ENCODE peak calls at places on chromosomes 1 and 21, in five cellular contexts. One of them, this sample, is unnamed.

GRCh38 chr1:32351859-32352745 is 10.2 kb downstream of the FAM229A start:
- DNase-seq in endothelial cell: no peak
- DNase-seq in bronchial epithelial cell: no peak
- DNase-seq in astrocyte of the cerebellum: no peak
- DNase-seq in glutamatergic neuron: peak
- DNase-seq in this sample: no peak

GRCh38 chr1:27557596-27558340 is 46.2 kb downstream of the AHDC1 start:
- DNase-seq in astrocyte of the cerebellum: no peak
- DNase-seq in endothelial cell: no peak
- DNase-seq in bronchial epithelial cell: peak
- DNase-seq in glutamatergic neuron: no peak
- DNase-seq in this sample: peak

GRCh38 chr1:11885922-11886321 is 27.2 kb upstream of the NPPB start:
- DNase-seq in glutamatergic neuron: no peak
- DNase-seq in endothelial cell: no peak
- DNase-seq in bronchial epithelial cell: no peak
- DNase-seq in astrocyte of the cerebellum: no peak
- DNase-seq in this sample: no peak

GRCh38 chr1:61142726-61143500 is 60.6 kb downstream of the NFIA start:
- DNase-seq in glutamatergic neuron: no peak
- DNase-seq in bronchial epithelial cell: peak
- DNase-seq in astrocyte of the cerebellum: no peak
- DNase-seq in endothelial cell: no peak
- DNase-seq in this sample: no peak

GRCh38 chr21:19029816-19030215 is 626.2 kb upstream of the TMPRSS15 start:
- DNase-seq in astrocyte of the cerebellum: no peak
- DNase-seq in glutamatergic neuron: no peak
- DNase-seq in bronchial epithelial cell: no peak
- DNase-seq in endothelial cell: no peak
- DNase-seq in this sample: no peak

GRCh38 chr1:203624341-203624712 is 2.3 kb upstream of the ATP2B4 start:
- DNase-seq in astrocyte of the cerebellum: no peak
- DNase-seq in glutamatergic neuron: no peak
- DNase-seq in bronchial epithelial cell: no peak
- DNase-seq in endothelial cell: no peak
- DNase-seq in this sample: no peak

GRCh38 chr1:45827256-45827655 is 23.8 kb downstream of the MAST2 start:
- DNase-seq in endothelial cell: no peak
- DNase-seq in bronchial epithelial cell: no peak
- DNase-seq in astrocyte of the cerebellum: no peak
- DNase-seq in glutamatergic neuron: no peak
- DNase-seq in this sample: no peak

GRCh38 chr1:4656533-4657140 is 2.2 kb downstream of the AJAP1 start:
- DNase-seq in endothelial cell: no peak
- DNase-seq in bronchial epithelial cell: no peak
- DNase-seq in glutamatergic neuron: no peak
- DNase-seq in astrocyte of the cerebellum: no peak
- DNase-seq in this sample: no peak

GRCh38 chr1:95660736-95661135 is 426.7 kb downstream of the RWDD3 start:
- DNase-seq in astrocyte of the cerebellum: no peak
- DNase-seq in bronchial epithelial cell: no peak
- DNase-seq in glutamatergic neuron: no peak
- DNase-seq in endothelial cell: no peak
- DNase-seq in this sample: no peak

GRCh38 chr21:44965251-44966022 is 25.6 kb downstream of the SLX9 start:
- DNase-seq in astrocyte of the cerebellum: no peak
- DNase-seq in endothelial cell: no peak
- DNase-seq in bronchial epithelial cell: no peak
- DNase-seq in glutamatergic neuron: peak
- DNase-seq in this sample: no peak

GRCh38 chr21:31900121-31900895 is 27.5 kb downstream of the HUNK start:
- DNase-seq in endothelial cell: no peak
- DNase-seq in glutamatergic neuron: no peak
- DNase-seq in bronchial epithelial cell: no peak
- DNase-seq in astrocyte of the cerebellum: no peak
- DNase-seq in this sample: no peak

GRCh38 chr21:40120944-40121575 is 253.8 kb downstream of the PCP4 start:
- DNase-seq in bronchial epithelial cell: peak
- DNase-seq in endothelial cell: no peak
- DNase-seq in glutamatergic neuron: no peak
- DNase-seq in astrocyte of the cerebellum: peak
- DNase-seq in this sample: no peak

GRCh38 chr1:18954270-18955071 is 2.0 kb downstream of the IFFO2 start:
- DNase-seq in glutamatergic neuron: no peak
- DNase-seq in astrocyte of the cerebellum: no peak
- DNase-seq in bronchial epithelial cell: no peak
- DNase-seq in endothelial cell: peak
- DNase-seq in this sample: peak

GRCh38 chr1:89524369-89525168 is at the start of gene LRRC8B:
- DNase-seq in bronchial epithelial cell: peak
- DNase-seq in astrocyte of the cerebellum: peak
- DNase-seq in glutamatergic neuron: peak
- DNase-seq in endothelial cell: peak
- DNase-seq in this sample: peak
- TF ChIP-seq CTCF in bronchial epithelial cell: no peak
- TF ChIP-seq CTCF in astrocyte of the cerebellum: no peak
- TF ChIP-seq CTCF in glutamatergic neuron: no peak
- TF ChIP-seq CTCF in endothelial cell: no peak
- TF ChIP-seq CTCF in this sample: no peak

GRCh38 chr1:47701741-47702515 is 264.1 kb downstream of the FOXD2 start:
- DNase-seq in endothelial cell: no peak
- DNase-seq in glutamatergic neuron: no peak
- DNase-seq in astrocyte of the cerebellum: no peak
- DNase-seq in bronchial epithelial cell: no peak
- DNase-seq in this sample: no peak

GRCh38 chr1:47705517-47706130 is 267.8 kb downstream of the FOXD2 start:
- DNase-seq in glutamatergic neuron: no peak
- DNase-seq in bronchial epithelial cell: no peak
- DNase-seq in astrocyte of the cerebellum: no peak
- DNase-seq in endothelial cell: no peak
- DNase-seq in this sample: no peak

GRCh38 chr1:47703161-47703825 is 265.4 kb downstream of the FOXD2 start:
- DNase-seq in bronchial epithelial cell: no peak
- DNase-seq in astrocyte of the cerebellum: no peak
- DNase-seq in endothelial cell: no peak
- DNase-seq in glutamatergic neuron: no peak
- DNase-seq in this sample: no peak

GRCh38 chr1:47701283-47701682 is 263.4 kb downstream of the FOXD2 start:
- DNase-seq in endothelial cell: no peak
- DNase-seq in glutamatergic neuron: no peak
- DNase-seq in bronchial epithelial cell: no peak
- DNase-seq in astrocyte of the cerebellum: no peak
- DNase-seq in this sample: no peak

GRCh38 chr1:47703981-47704596 is 266.2 kb downstream of the FOXD2 start:
- DNase-seq in endothelial cell: no peak
- DNase-seq in glutamatergic neuron: no peak
- DNase-seq in bronchial epithelial cell: peak
- DNase-seq in astrocyte of the cerebellum: no peak
- DNase-seq in this sample: peak
- TF ChIP-seq CTCF in endothelial cell: no peak
- TF ChIP-seq CTCF in glutamatergic neuron: no peak
- TF ChIP-seq CTCF in bronchial epithelial cell: no peak
- TF ChIP-seq CTCF in astrocyte of the cerebellum: peak
- TF ChIP-seq CTCF in this sample: no peak

GRCh38 chr1:233025566-233025965 is 75.2 kb downstream of the NTPCR start:
- DNase-seq in astrocyte of the cerebellum: no peak
- DNase-seq in endothelial cell: no peak
- DNase-seq in glutamatergic neuron: no peak
- DNase-seq in bronchial epithelial cell: peak
- DNase-seq in this sample: peak
- TF ChIP-seq CTCF in astrocyte of the cerebellum: no peak
- TF ChIP-seq CTCF in endothelial cell: no peak
- TF ChIP-seq CTCF in glutamatergic neuron: no peak
- TF ChIP-seq CTCF in bronchial epithelial cell: no peak
- TF ChIP-seq CTCF in this sample: no peak

GRCh38 chr1:151165738-151166505 is at the start of the genes LYSMD1 and SCNM1:
- DNase-seq in endothelial cell: peak
- DNase-seq in astrocyte of the cerebellum: peak
- DNase-seq in bronchial epithelial cell: peak
- DNase-seq in glutamatergic neuron: peak
- DNase-seq in this sample: peak
- TF ChIP-seq CTCF in endothelial cell: no peak
- TF ChIP-seq CTCF in astrocyte of the cerebellum: peak
- TF ChIP-seq CTCF in bronchial epithelial cell: no peak
- TF ChIP-seq CTCF in glutamatergic neuron: no peak
- TF ChIP-seq CTCF in this sample: no peak

GRCh38 chr1:86150553-86151055 is 6.0 kb downstream of the COL24A1 start:
- DNase-seq in endothelial cell: no peak
- DNase-seq in glutamatergic neuron: no peak
- DNase-seq in astrocyte of the cerebellum: no peak
- DNase-seq in bronchial epithelial cell: no peak
- DNase-seq in this sample: no peak

GRCh38 chr1:86151427-86151826 is 5.1 kb downstream of the COL24A1 start:
- DNase-seq in glutamatergic neuron: no peak
- DNase-seq in endothelial cell: no peak
- DNase-seq in bronchial epithelial cell: peak
- DNase-seq in astrocyte of the cerebellum: no peak
- DNase-seq in this sample: no peak

GRCh38 chr1:86149591-86149990 is 7.0 kb downstream of the COL24A1 start:
- DNase-seq in endothelial cell: no peak
- DNase-seq in astrocyte of the cerebellum: no peak
- DNase-seq in bronchial epithelial cell: peak
- DNase-seq in glutamatergic neuron: no peak
- DNase-seq in this sample: peak

DNA sequence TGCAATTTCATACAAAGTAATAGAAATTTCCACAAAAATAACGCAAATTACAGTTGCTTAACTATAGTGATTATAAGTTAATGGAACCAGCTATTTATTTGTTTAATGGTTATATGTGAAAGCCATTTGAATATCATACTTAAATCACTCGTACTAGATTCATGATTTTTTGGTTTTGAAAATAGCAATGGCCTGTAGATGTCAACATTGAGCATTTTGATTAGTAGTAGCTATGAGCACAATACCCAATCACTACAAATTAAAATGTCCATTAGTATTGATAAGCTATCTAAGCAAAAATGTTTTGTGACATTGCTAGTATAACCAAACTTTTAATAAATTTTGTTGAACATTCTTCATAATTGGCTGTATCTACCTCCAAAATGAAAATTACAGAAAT is 10.0 kb downstream of the COL24A1 start:
- DNase-seq in glutamatergic neuron: no peak
- DNase-seq in endothelial cell: no peak
- DNase-seq in bronchial epithelial cell: no peak
- DNase-seq in astrocyte of the cerebellum: no peak
- DNase-seq in this sample: no peak
- TF ChIP-seq CTCF in glutamatergic neuron: no peak
- TF ChIP-seq CTCF in endothelial cell: no peak
- TF ChIP-seq CTCF in bronchial epithelial cell: no peak
- TF ChIP-seq CTCF in astrocyte of the cerebellum: no peak
- TF ChIP-seq CTCF in this sample: peak

GRCh38 chr1:248884632-248885295 is 21.3 kb upstream of the PGBD2 start:
- DNase-seq in astrocyte of the cerebellum: no peak
- DNase-seq in endothelial cell: no peak
- DNase-seq in glutamatergic neuron: no peak
- DNase-seq in bronchial epithelial cell: no peak
- DNase-seq in this sample: no peak
- TF ChIP-seq CTCF in astrocyte of the cerebellum: no peak
- TF ChIP-seq CTCF in endothelial cell: peak
- TF ChIP-seq CTCF in glutamatergic neuron: no peak
- TF ChIP-seq CTCF in bronchial epithelial cell: no peak
- TF ChIP-seq CTCF in this sample: no peak

GRCh38 chr1:154493276-154493675 is 8.7 kb upstream of the TDRD10 start:
- DNase-seq in endothelial cell: peak
- DNase-seq in bronchial epithelial cell: no peak
- DNase-seq in astrocyte of the cerebellum: no peak
- DNase-seq in glutamatergic neuron: no peak
- DNase-seq in this sample: no peak

GRCh38 chr1:154497026-154497806 is 4.8 kb upstream of the TDRD10 start:
- DNase-seq in astrocyte of the cerebellum: no peak
- DNase-seq in endothelial cell: peak
- DNase-seq in glutamatergic neuron: no peak
- DNase-seq in bronchial epithelial cell: peak
- DNase-seq in this sample: no peak

GRCh38 chr1:154499446-154499845 is 2.6 kb upstream of the TDRD10 start:
- DNase-seq in glutamatergic neuron: no peak
- DNase-seq in bronchial epithelial cell: peak
- DNase-seq in astrocyte of the cerebellum: no peak
- DNase-seq in endothelial cell: no peak
- DNase-seq in this sample: no peak

GRCh38 chr1:154495496-154496273 is 6.3 kb upstream of the TDRD10 start:
- DNase-seq in glutamatergic neuron: no peak
- DNase-seq in astrocyte of the cerebellum: no peak
- DNase-seq in bronchial epithelial cell: no peak
- DNase-seq in endothelial cell: no peak
- DNase-seq in this sample: no peak

DNA sequence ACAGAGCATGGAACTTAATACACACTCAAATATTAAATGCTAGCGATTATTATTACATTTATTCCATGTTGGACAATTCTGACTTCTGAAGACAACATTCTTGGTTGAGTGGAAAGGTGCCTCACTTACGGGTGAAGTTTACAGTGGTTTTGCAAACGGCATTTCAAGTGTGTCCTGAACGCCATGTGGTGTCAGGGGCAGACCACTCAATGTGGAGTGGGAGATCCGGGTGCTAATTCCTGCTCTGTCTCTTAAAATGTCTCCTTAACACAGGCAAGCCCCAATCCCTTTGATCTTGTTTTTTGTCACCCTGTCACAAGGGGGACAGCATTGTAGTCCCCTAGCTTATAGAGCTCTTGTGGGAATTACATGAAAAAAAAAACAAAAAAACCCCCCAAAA is 5.6 kb upstream of the TDRD10 start:
- DNase-seq in bronchial epithelial cell: no peak
- DNase-seq in endothelial cell: peak
- DNase-seq in glutamatergic neuron: no peak
- DNase-seq in astrocyte of the cerebellum: no peak
- DNase-seq in this sample: no peak
- TF ChIP-seq CTCF in bronchial epithelial cell: no peak
- TF ChIP-seq CTCF in endothelial cell: no peak
- TF ChIP-seq CTCF in glutamatergic neuron: no peak
- TF ChIP-seq CTCF in astrocyte of the cerebellum: no peak
- TF ChIP-seq CTCF in this sample: no peak

GRCh38 chr1:24926596-24927249 is 3.4 kb downstream of the RUNX3 start:
- DNase-seq in glutamatergic neuron: no peak
- DNase-seq in endothelial cell: no peak
- DNase-seq in astrocyte of the cerebellum: no peak
- DNase-seq in bronchial epithelial cell: no peak
- DNase-seq in this sample: no peak
- TF ChIP-seq CTCF in glutamatergic neuron: no peak
- TF ChIP-seq CTCF in endothelial cell: no peak
- TF ChIP-seq CTCF in astrocyte of the cerebellum: no peak
- TF ChIP-seq CTCF in bronchial epithelial cell: no peak
- TF ChIP-seq CTCF in this sample: no peak

DNA sequence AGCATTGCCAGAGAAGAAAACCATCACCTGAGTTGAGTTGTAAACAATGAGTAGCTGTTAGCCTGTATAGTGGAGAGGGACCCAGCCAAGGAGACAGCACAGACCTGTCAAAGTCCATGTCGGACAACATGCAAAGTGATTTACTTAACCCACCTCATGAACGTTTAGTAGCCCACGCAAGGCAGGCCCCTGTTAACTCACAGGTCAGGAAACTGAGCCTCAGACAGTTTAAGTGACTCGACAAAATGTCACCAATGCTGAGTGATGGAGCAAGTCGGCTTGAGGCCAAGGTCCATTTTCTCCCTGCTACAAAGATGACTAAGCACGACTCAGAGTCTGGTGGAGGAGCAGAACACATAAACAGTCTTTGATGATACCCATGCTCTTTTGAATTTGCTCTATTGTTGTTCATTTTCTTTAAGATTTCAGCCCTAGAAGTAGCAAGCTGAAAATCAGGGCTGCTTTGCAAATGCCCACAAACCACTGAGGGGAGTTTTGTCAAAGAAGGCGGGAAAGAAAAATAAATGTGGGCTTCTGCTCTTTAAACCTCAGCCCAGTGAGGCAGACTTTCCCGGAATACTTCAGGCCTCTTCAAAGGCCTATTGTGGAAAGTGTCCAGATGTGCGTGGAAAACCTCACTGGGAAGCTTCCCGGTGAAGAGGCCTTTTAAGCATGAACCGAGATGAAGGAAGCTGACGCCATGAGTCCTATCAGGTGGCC is 83.8 kb upstream of the HOOK1 start:
- DNase-seq in endothelial cell: no peak
- DNase-seq in glutamatergic neuron: no peak
- DNase-seq in bronchial epithelial cell: peak
- DNase-seq in astrocyte of the cerebellum: peak
- DNase-seq in this sample: peak
- TF ChIP-seq CTCF in endothelial cell: no peak
- TF ChIP-seq CTCF in glutamatergic neuron: no peak
- TF ChIP-seq CTCF in bronchial epithelial cell: no peak
- TF ChIP-seq CTCF in astrocyte of the cerebellum: no peak
- TF ChIP-seq CTCF in this sample: no peak

This sample was measured in RWPE1.